ENCODE peak calls at places on chromosome 11, in four cellular contexts. L is CD4-positive, alpha-beta T cell; C is lung microvascular endothelial cell; F is posterior vena cava. B is an unnamed sample.

GRCh38 chr11:44863231-44863630 is 87.5 kb downstream of the TP53I11 start:
- DNase-seq in L (no peak), C (no peak), F (peak), B (no peak)

GRCh38 chr11:69524291-69524882 is 42.9 kb downstream of the LINC01488 start:
- DNase-seq in L (no peak), C (peak), F (peak), B (no peak)

GRCh38 chr11:128587415-128587814 is at the start of gene ETS1:
- DNase-seq in L (no peak), C (no peak), F (no peak), B (no peak)

GRCh38 chr11:116853461-116854073 is 16.1 kb upstream of the APOA1 start:
- DNase-seq in L (no peak), C (peak), F (no peak), B (no peak)

GRCh38 chr11:108324587-108324986 is 101.7 kb downstream of the ATM start:
- DNase-seq in L (no peak), C (no peak), F (no peak), B (no peak)

GRCh38 chr11:96187779-96188624 is 155.0 kb downstream of the MAML2 start:
- DNase-seq in L (no peak), C (peak), F (no peak), B (no peak)

GRCh38 chr11:117932987-117933386 is 3.8 kb upstream of the TMPRSS13 start:
- DNase-seq in L (no peak), C (no peak), F (peak), B (no peak)

GRCh38 chr11:69257838-69258658 is 35.9 kb upstream of the MYEOV start:
- DNase-seq in L (no peak), C (no peak), F (no peak), B (no peak)

GRCh38 chr11:46895821-46896220 is 22.5 kb downstream of the LRP4 start:
- DNase-seq in L (no peak), C (no peak), F (peak), B (no peak)

GRCh38 chr11:69650081-69650831 is 9.3 kb downstream of the CCND1 start:
- DNase-seq in L (no peak), C (no peak), F (peak), B (no peak)

GRCh38 chr11:96070453-96070852 is 146.5 kb upstream of the MTMR2 start:
- DNase-seq in L (no peak), C (no peak), F (no peak), B (no peak)

GRCh38 chr11:65060913-65061408 is 2.6 kb upstream of the NAALADL1 start:
- DNase-seq in L (no peak), C (peak), F (no peak), B (no peak)

GRCh38 chr11:13183094-13183825 is 94.3 kb upstream of the BMAL1 start:
- DNase-seq in L (no peak), C (peak), F (no peak), B (no peak)

GRCh38 chr11:44047931-44048431 is at the start of gene ACCSL:
- DNase-seq in L (no peak), C (no peak), F (no peak), B (no peak)

GRCh38 chr11:86696004-86696403 is 23.6 kb upstream of the ME3 start:
- DNase-seq in L (no peak), C (peak), F (no peak), B (no peak)

GRCh38 chr11:12043221-12043620 is 34.8 kb upstream of the DKK3 start:
- DNase-seq in L (no peak), C (no peak), F (no peak), B (no peak)

GRCh38 chr11:77167111-77167626 is 39.1 kb downstream of the MYO7A start:
- DNase-seq in L (no peak), C (no peak), F (no peak), B (no peak)

GRCh38 chr11:9906043-9906791 is 242.3 kb downstream of the SWAP70 start:
- DNase-seq in L (no peak), C (peak), F (no peak), B (no peak)

GRCh38 chr11:106281455-106282173 is 204.2 kb downstream of the AASDHPPT start:
- DNase-seq in L (no peak), C (peak), F (no peak), B (no peak)

GRCh38 chr11:130886704-130887103 is 29.6 kb downstream of the SNX19 start:
- DNase-seq in L (no peak), C (peak), F (no peak), B (no peak)

B was measured in activated B cell treated with CpG ODN at 0.5 μM for 24 hours.